ENCODE peak calls at places on chromosome 15, in six cellular contexts. O is heart left ventricle, P is prostate gland, R is uterus, S is suprapubic skin, A is spleen. M is an unnamed sample.

GRCh38 chr15:40695469-40695910 is 516 bp downstream of the RAD51 start:
- DNase-seq in A (no peak), P (no peak), R (no peak), S (no peak), O (no peak), M (no peak)

GRCh38 chr15:37134699-37135131 is 34.4 kb upstream of the MEIS2 start:
- DNase-seq in P (no peak), A (no peak), S (no peak), R (peak; percentile 31), O (no peak), M (no peak)

GRCh38 chr15:82630033-82630432 is 17.1 kb downstream of the CPEB1 start:
- DNase-seq in R (no peak), A (no peak), P (no peak), O (no peak), S (no peak), M (no peak)

GRCh38 chr15:88401269-88401971 is 65.8 kb downstream of the MRPL46 start:
- DNase-seq in O (no peak), R (peak; percentile 41), A (no peak), S (no peak), P (no peak), M (no peak)

GRCh38 chr15:58724471-58724870 is 25.0 kb downstream of the ADAM10 start:
- DNase-seq in R (no peak), A (no peak), P (no peak), S (no peak), O (no peak), M (no peak)

GRCh38 chr15:72803006-72803405 is 19.4 kb upstream of the ADPGK start:
- DNase-seq in R (no peak), O (no peak), P (no peak), S (no peak), A (no peak), M (no peak)

GRCh38 chr15:66233487-66234415 is 19.8 kb downstream of the MEGF11 start:
- DNase-seq in A (peak; percentile 38), O (no peak), P (no peak), R (no peak), S (no peak), M (no peak)

GRCh38 chr15:74318376-74319137 is 48.9 kb downstream of the CYP11A1 start:
- DNase-seq in S (no peak), O (peak; percentile 66), A (no peak), R (peak; percentile 31), P (no peak), M (no peak)

GRCh38 chr15:24955549-24955929 is 752 bp downstream of the SNRPN start:
- DNase-seq in A (peak; percentile 82), S (peak; percentile 62), R (peak; percentile 16), O (peak; percentile 22), P (no peak), M (peak; percentile 44)

GRCh38 chr15:90596943-90597342 is 67.2 kb downstream of the CRTC3 start:
- DNase-seq in P (no peak), R (no peak), A (peak; percentile 78), S (no peak), O (no peak), M (no peak)

GRCh38 chr15:85592148-85592547 is 202.6 kb downstream of the KLHL25 start:
- DNase-seq in A (no peak), O (no peak), S (no peak), P (no peak), R (no peak), M (no peak)

GRCh38 chr15:80536231-80536630 is 132.0 kb downstream of the ARNT2 start:
- DNase-seq in A (no peak), S (no peak), R (no peak), O (no peak), P (peak; percentile 29), M (no peak)

GRCh38 chr15:55740981-55741591 is 1.9 kb downstream of the PRTG start:
- DNase-seq in R (no peak), O (no peak), S (no peak), P (no peak), A (no peak), M (no peak)

GRCh38 chr15:71294636-71295241 is 179.5 kb downstream of the THSD4 start:
- DNase-seq in A (no peak), R (peak; percentile 59), O (no peak), P (no peak), S (no peak), M (peak; percentile 84)

GRCh38 chr15:29183071-29183831 is 86.4 kb downstream of the NSMCE3 start:
- DNase-seq in P (no peak), S (no peak), A (no peak), R (no peak), O (no peak), M (no peak)

GRCh38 chr15:51191072-51191665 is 96.5 kb upstream of the TNFAIP8L3 start:
- DNase-seq in A (no peak), O (no peak), P (no peak), S (no peak), R (no peak), M (no peak)

GRCh38 chr15:81880833-81881232 is 165.0 kb downstream of the MEX3B start:
- DNase-seq in A (no peak), R (no peak), O (no peak), P (no peak), S (no peak), M (no peak)

GRCh38 chr15:70596354-70597055 is 166.9 kb downstream of the UACA start:
- DNase-seq in S (no peak), P (no peak), R (no peak), O (no peak), A (no peak), M (no peak)

GRCh38 chr15:69526086-69526485 is 73.5 kb downstream of the RPLP1 start:
- DNase-seq in S (no peak), P (no peak), O (no peak), A (no peak), R (no peak), M (no peak)

GRCh38 chr15:69025320-69025719 is 10.8 kb downstream of the NOX5 start:
- DNase-seq in P (no peak), R (no peak), A (no peak), S (no peak), O (no peak), M (no peak)

GRCh38 chr15:51861557-51862350 is 32.3 kb downstream of the TMOD3 start:
- DNase-seq in R (no peak), A (no peak), S (no peak), O (no peak), P (no peak), M (no peak)

GRCh38 chr15:49215768-49216739 is 46.0 kb downstream of the GALK2 start:
- DNase-seq in A (no peak), O (peak; percentile 35), P (no peak), R (no peak), S (no peak), M (no peak)

GRCh38 chr15:65306551-65306950 is 2.1 kb downstream of the RNU5B-1 start:
- DNase-seq in S (no peak), O (no peak), P (no peak), A (no peak), R (no peak), M (no peak)

GRCh38 chr15:39774688-39775267 is 7.9 kb downstream of the FSIP1 start:
- DNase-seq in A (no peak), R (no peak), P (no peak), O (no peak), S (no peak), M (no peak)

GRCh38 chr15:44573386-44573785 is 36.4 kb downstream of the EIF3J start:
- DNase-seq in R (no peak), A (no peak), O (no peak), S (no peak), P (no peak), M (no peak)
- H3K36me3 ChIP-seq in R (no peaks in the 10 kb centered on the region), A (peaks cover 90% of the 10 kb centered on the region), O (peaks cover 64% of the 10 kb centered on the region), S (peaks cover 55% of the 10 kb centered on the region), P (no peaks in the 10 kb centered on the region), M (no peaks in the 10 kb centered on the region)

GRCh38 chr15:84570164-84570692 is 30.6 kb upstream of the ZSCAN2 start:
- DNase-seq in R (peak; percentile 49), S (peak; percentile 80), A (peak; percentile 91), O (peak; percentile 67), P (peak; percentile 40), M (peak; percentile 77)
- TF ChIP-seq POLR2A in R (no peak), S (no peak), A (no peak), O (no peak), P (peak; percentile 10), M (no peak)

GRCh38 chr15:67862771-67863441 is 23.1 kb upstream of the RNU6-1 start:
- DNase-seq in S (no peak), A (no peak), P (no peak), R (no peak), O (no peak), M (no peak)
- TF ChIP-seq CTCF in S (no peak), A (no peak), P (no peak), R (no peak), O (no peak), M (no peak)

DNA sequence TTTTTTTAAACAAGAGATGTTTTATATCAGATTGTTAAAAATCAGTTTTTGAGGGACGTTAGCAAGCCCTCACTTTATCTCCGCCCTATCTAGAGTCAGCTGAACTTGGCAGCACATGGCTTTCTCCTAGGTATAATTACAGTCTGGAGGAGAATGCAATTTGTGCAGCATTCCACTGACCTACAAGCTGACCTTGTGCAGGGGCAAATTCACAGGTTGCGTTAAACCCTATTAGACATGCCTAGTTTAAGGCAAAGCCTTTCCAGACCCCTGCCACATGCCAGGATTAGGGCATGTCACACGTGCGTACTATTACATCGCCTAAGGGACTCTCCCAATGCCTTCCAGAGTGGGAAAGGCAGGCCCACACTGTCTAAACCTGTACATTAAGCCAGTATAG is 224.0 kb downstream of the GREM1 start:
- DNase-seq in R (no peak), P (no peak), A (no peak), O (no peak), S (no peak), M (no peak)
- H3K36me3 ChIP-seq in R (no peaks in the 10 kb centered on the region), P (no peaks in the 10 kb centered on the region), A (no peaks in the 10 kb centered on the region), O (no peaks in the 10 kb centered on the region), S (no peaks in the 10 kb centered on the region), M (no peaks in the 10 kb centered on the region)

GRCh38 chr15:34969340-34970097 is at the start of gene AQR:
- DNase-seq in O (peak; percentile 95), A (peak; percentile 99), S (peak; percentile 97), P (peak; percentile 96), R (peak; percentile 95), M (peak; percentile 98)
- TF ChIP-seq POLR2A in O (peak; percentile 71), A (peak; percentile 45), S (peak; percentile 64), P (peak; percentile 44), R (no peak), M (peak; percentile 84)

DNA sequence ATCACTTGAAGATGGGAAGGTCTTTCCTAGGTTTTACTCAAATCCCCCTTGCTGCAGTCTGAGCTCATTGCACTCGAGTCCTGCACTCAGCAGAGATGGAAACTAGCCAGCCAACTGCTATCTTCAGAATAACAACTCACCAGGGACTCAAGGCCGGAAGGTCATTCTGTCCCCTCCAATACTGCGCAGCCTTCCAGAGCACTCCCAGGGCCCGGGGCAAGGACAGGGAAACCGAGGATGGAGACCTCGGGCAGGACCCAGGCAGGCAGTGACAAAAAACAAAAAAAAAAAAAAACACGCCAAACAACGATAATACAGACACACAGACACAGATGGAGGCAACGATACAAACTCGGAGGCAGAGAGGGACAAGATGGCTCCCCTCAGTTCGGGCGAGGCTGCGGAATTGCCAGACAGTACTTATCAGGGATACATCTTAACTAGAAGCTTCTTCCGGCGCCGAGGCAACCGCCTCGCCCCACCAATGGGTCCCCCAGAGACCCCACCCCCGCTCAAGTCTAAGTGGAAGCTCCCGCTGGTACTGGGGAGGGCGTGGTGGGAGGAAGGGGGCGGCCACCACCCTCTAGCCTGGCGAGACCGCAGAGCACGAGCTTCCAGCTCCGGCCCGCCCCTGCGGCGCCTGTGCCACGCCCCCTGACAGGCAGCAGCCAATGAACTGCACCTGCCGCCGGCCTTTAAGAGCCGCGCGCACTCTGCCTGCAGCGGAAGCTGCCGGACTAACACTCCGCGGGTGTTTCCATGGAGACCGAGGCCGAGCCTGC is 7.0 kb upstream of the MAP1A start:
- DNase-seq in O (peak; percentile 98), A (peak; percentile 100), S (peak; percentile 98), R (peak; percentile 98), P (peak; percentile 97), M (peak; percentile 99)
- TF ChIP-seq CTCF in O (peak; percentile 52), A (peak; percentile 7), S (peak; percentile 22), R (peak; percentile 36), P (peak; percentile 43), M (no peak)

GRCh38 chr15:100981086-100981485 is 61.9 kb downstream of the LRRK1 start:
- DNase-seq in A (no peak), R (no peak), P (no peak), O (no peak), S (no peak), M (no peak)
- H3K36me3 ChIP-seq in A (peaks cover 24% of the 10 kb centered on the region), R (no peaks in the 10 kb centered on the region), P (no peaks in the 10 kb centered on the region), O (no peaks in the 10 kb centered on the region), S (peaks cover 9% of the 10 kb centered on the region), M (no peaks in the 10 kb centered on the region)